ENCODE peak calls at places on chromosomes 11 and 22, in ten cellular contexts. P is CD4-positive, alpha-beta memory T cell; H is heart right ventricle; W is endodermal cell; L is HAP-1; V is right atrium auricular region; N is breast epithelium; J is small intestine; Q is psoas muscle; G is GM23248. T is an unnamed sample. For H3K4me1 and H3K36me3, the result is how much of the 10 kb centered on the place peaks cover.

GRCh38 chr11:10674440-10674855 is 19.1 kb downstream of the IRAG1 start:
- DNase-seq in P (no peak), H (no peak), W (no peak), L (no peak), V (peak), N (no peak), J (no peak), Q (peak), G (peak), T (no peak)

GRCh38 chr11:27612932-27613669 is 87.2 kb downstream of the BDNF start:
- DNase-seq in P (no peak), H (no peak), W (no peak), L (no peak), V (no peak), N (no peak), J (no peak), Q (no peak), G (peak), T (no peak)

GRCh38 chr11:31656051-31656450 is 146.5 kb downstream of the ELP4 start:
- DNase-seq in P (no peak), H (no peak), W (no peak), L (no peak), V (no peak), N (no peak), J (no peak), Q (no peak), G (peak), T (no peak)

GRCh38 chr11:9745411-9746211 is 81.7 kb downstream of the SWAP70 start:
- DNase-seq in P (no peak), H (no peak), W (no peak), L (no peak), V (no peak), N (no peak), J (no peak), Q (no peak), G (no peak), T (no peak)

GRCh38 chr11:14308114-14308896 is 50.7 kb downstream of the RRAS2 start:
- DNase-seq in P (peak), H (no peak), W (no peak), L (no peak), V (no peak), N (no peak), J (peak), Q (no peak), G (peak), T (no peak)

GRCh38 chr22:19490628-19491230 is 11.0 kb downstream of the CDC45 start:
- DNase-seq in P (no peak), H (no peak), W (no peak), L (no peak), V (no peak), N (no peak), J (no peak), Q (no peak), G (no peak), T (no peak)

GRCh38 chr11:58503361-58503856 is 4.5 kb downstream of the OR5B21 start:
- DNase-seq in P (no peak), H (no peak), W (no peak), L (no peak), V (no peak), N (no peak), J (no peak), Q (no peak), G (no peak), T (no peak)

GRCh38 chr11:444397-445144 is 2.8 kb upstream of the ANO9 start:
- DNase-seq in P (no peak), H (no peak), W (no peak), L (no peak), V (no peak), N (no peak), J (peak), Q (peak), G (peak), T (peak)

GRCh38 chr11:118715837-118716260 is 36.4 kb upstream of the TREH start:
- DNase-seq in P (no peak), H (no peak), W (peak), L (peak), V (no peak), N (no peak), J (peak), Q (no peak), G (peak), T (no peak)

GRCh38 chr11:86724137-86724536 is 51.7 kb upstream of the ME3 start:
- DNase-seq in P (no peak), H (no peak), W (no peak), L (no peak), V (no peak), N (no peak), J (no peak), Q (no peak), G (no peak), T (no peak)

GRCh38 chr11:34427171-34427805 is 11.4 kb upstream of the CAT start:
- DNase-seq in P (no peak), H (no peak), W (no peak), L (no peak), V (no peak), N (no peak), J (no peak), Q (no peak), G (peak), T (peak)

GRCh38 chr22:37431811-37432707 is 4.8 kb upstream of the ELFN2 start:
- DNase-seq in P (no peak), H (no peak), W (peak), L (peak), V (no peak), N (no peak), J (no peak), Q (no peak), G (peak), T (no peak)

GRCh38 chr11:88701816-88702215 is 364.0 kb downstream of the GRM5 start:
- DNase-seq in P (no peak), H (no peak), W (no peak), L (no peak), V (no peak), N (no peak), J (no peak), Q (no peak), G (no peak), T (no peak)

GRCh38 chr11:61627831-61628753 is 47.2 kb upstream of the SYT7 start:
- DNase-seq in P (no peak), H (peak), W (peak), L (peak), V (peak), N (peak), J (peak), Q (peak), G (peak), T (peak)

GRCh38 chr11:30789270-30789669 is 203.1 kb upstream of the MPPED2 start:
- DNase-seq in P (no peak), H (no peak), W (no peak), L (no peak), V (no peak), N (no peak), J (no peak), Q (no peak), G (peak), T (no peak)

GRCh38 chr11:9708544-9708943 is 44.7 kb downstream of the SWAP70 start:
- DNase-seq in P (no peak), H (no peak), W (no peak), L (no peak), V (no peak), N (no peak), J (no peak), Q (no peak), G (peak), T (no peak)

GRCh38 chr22:21940521-21940920 is 12.1 kb downstream of the PPM1F start:
- DNase-seq in P (no peak), H (no peak), W (no peak), L (no peak), V (no peak), N (no peak), J (no peak), Q (no peak), G (no peak), T (no peak)

GRCh38 chr22:21587803-21588611 is 20.5 kb downstream of the UBE2L3 start:
- DNase-seq in P (no peak), H (no peak), W (no peak), L (no peak), V (no peak), N (no peak), J (no peak), Q (no peak), G (no peak), T (no peak)

GRCh38 chr11:126153999-126154398 is 57.5 kb downstream of the RPUSD4 start:
- DNase-seq in P (no peak), H (no peak), W (no peak), L (no peak), V (no peak), N (no peak), J (peak), Q (no peak), G (peak), T (no peak)

GRCh38 chr11:66951927-66952337 is 6.3 kb downstream of the PC start:
- DNase-seq in P (no peak), H (no peak), W (no peak), L (no peak), V (no peak), N (no peak), J (no peak), Q (no peak), G (no peak), T (no peak)

GRCh38 chr11:9895016-9895415 is 231.1 kb downstream of the SWAP70 start:
- DNase-seq in P (no peak), H (no peak), W (no peak), L (no peak), V (no peak), N (no peak), J (no peak), Q (no peak), G (peak), T (no peak)

GRCh38 chr11:65355013-65355775 is 643 bp downstream of the TIGD3 start:
- DNase-seq in P (peak), H (peak), W (peak), L (peak), V (no peak), N (peak), J (peak), Q (peak), G (no peak), T (peak)

GRCh38 chr11:26527685-26528084 is 44.4 kb downstream of the MUC15 start:
- DNase-seq in P (no peak), H (no peak), W (no peak), L (no peak), V (no peak), N (no peak), J (no peak), Q (no peak), G (no peak), T (no peak)

GRCh38 chr11:1033016-1033798 is 3.3 kb downstream of the MUC6 start:
- DNase-seq in P (no peak), H (no peak), W (no peak), L (no peak), V (no peak), N (no peak), J (no peak), Q (no peak), G (no peak), T (no peak)

GRCh38 chr11:9461068-9461759 is 402 bp downstream of the ZNF143 start:
- DNase-seq in P (peak), H (peak), W (peak), L (peak), V (peak), N (peak), J (peak), Q (peak), G (peak), T (peak)

GRCh38 chr22:30821863-30822215 is 127.2 kb downstream of the OSBP2 start:
- DNase-seq in P (no peak), H (no peak), W (no peak), L (no peak), V (no peak), N (no peak), J (no peak), Q (no peak), G (no peak), T (no peak)

GRCh38 chr22:49660794-49661781 is 166.6 kb downstream of the BRD1 start:
- DNase-seq in P (no peak), H (no peak), W (peak), L (peak), V (no peak), N (peak), J (no peak), Q (no peak), G (no peak), T (no peak)

GRCh38 chr11:26649884-26650283 is 72.0 kb downstream of the SLC5A12 start:
- DNase-seq in P (no peak), H (no peak), W (peak), L (peak), V (no peak), N (no peak), J (peak), Q (no peak), G (peak), T (peak)

GRCh38 chr22:36758792-36759271 is 17.1 kb downstream of the IFT27 start:
- DNase-seq in P (no peak), H (no peak), W (peak), L (peak), V (no peak), N (peak), J (no peak), Q (no peak), G (no peak), T (no peak)

GRCh38 chr11:74701351-74701750 is 29.9 kb downstream of the CHRDL2 start:
- DNase-seq in P (no peak), H (no peak), W (peak), L (peak), V (no peak), N (no peak), J (peak), Q (no peak), G (peak), T (no peak)

GRCh38 chr11:6666302-6667183 is 10.9 kb upstream of the DCHS1 start:
- DNase-seq in P (no peak), H (no peak), W (no peak), L (no peak), V (no peak), N (no peak), J (no peak), Q (no peak), G (no peak), T (no peak)

GRCh38 chr22:27647540-27647939 is 154.0 kb downstream of the MN1 start:
- DNase-seq in P (no peak), H (no peak), W (no peak), L (no peak), V (no peak), N (no peak), J (peak), Q (no peak), G (no peak), T (no peak)

GRCh38 chr11:59556115-59556882 is 45.0 kb downstream of the OR4D9 start:
- DNase-seq in P (peak), H (no peak), W (peak), L (peak), V (peak), N (no peak), J (peak), Q (peak), G (peak), T (peak)

GRCh38 chr11:115390441-115390840 is 113.8 kb downstream of the CADM1 start:
- DNase-seq in P (no peak), H (no peak), W (no peak), L (no peak), V (no peak), N (no peak), J (peak), Q (no peak), G (no peak), T (no peak)

GRCh38 chr11:70068950-70069349 is 9.2 kb upstream of the ANO1 start:
- DNase-seq in P (no peak), H (no peak), W (no peak), L (no peak), V (peak), N (no peak), J (no peak), Q (no peak), G (no peak), T (no peak)

GRCh38 chr22:30314918-30315317 is 11.8 kb downstream of the TBC1D10A start:
- DNase-seq in P (peak), H (no peak), W (no peak), L (no peak), V (no peak), N (no peak), J (no peak), Q (no peak), G (no peak), T (no peak)

GRCh38 chr11:43922295-43922648 is 20.2 kb upstream of the C11orf96 start:
- DNase-seq in P (no peak), H (no peak), W (no peak), L (no peak), V (no peak), N (no peak), J (no peak), Q (no peak), G (no peak), T (no peak)

GRCh38 chr22:48559647-48560388 is 1267.9 kb downstream of the BRD1 start:
- DNase-seq in P (no peak), H (no peak), W (no peak), L (no peak), V (no peak), N (no peak), J (no peak), Q (peak), G (no peak), T (no peak)

GRCh38 chr22:49718396-49718795 is 109.3 kb downstream of the BRD1 start:
- DNase-seq in P (no peak), H (no peak), W (peak), L (no peak), V (no peak), N (peak), J (no peak), Q (no peak), G (no peak), T (no peak)

GRCh38 chr22:30247561-30247960 is 1.0 kb upstream of the LIF start:
- DNase-seq in P (no peak), H (no peak), W (no peak), L (no peak), V (no peak), N (no peak), J (no peak), Q (no peak), G (no peak), T (no peak)

GRCh38 chr22:23225337-23225723 is 45.0 kb downstream of the BCR start:
- DNase-seq in P (no peak), H (no peak), W (no peak), L (no peak), V (no peak), N (no peak), J (no peak), Q (no peak), G (no peak), T (no peak)

GRCh38 chr22:23225724-23226496 is 45.6 kb downstream of the BCR start:
- DNase-seq in P (peak), H (peak), W (no peak), L (no peak), V (no peak), N (no peak), J (peak), Q (no peak), G (peak), T (peak)

GRCh38 chr22:23226497-23226850 is 46.2 kb downstream of the BCR start:
- DNase-seq in P (no peak), H (no peak), W (no peak), L (no peak), V (no peak), N (no peak), J (no peak), Q (no peak), G (peak), T (no peak)

GRCh38 chr22:23228503-23228902 is 48.2 kb downstream of the BCR start:
- DNase-seq in P (no peak), H (no peak), W (no peak), L (no peak), V (no peak), N (no peak), J (no peak), Q (no peak), G (no peak), T (no peak)

GRCh38 chr22:23227380-23227779 is 47.1 kb downstream of the BCR start:
- DNase-seq in P (no peak), H (no peak), W (no peak), L (no peak), V (no peak), N (no peak), J (no peak), Q (no peak), G (peak), T (no peak)
- H3K4me1 ChIP-seq in P (half or more), H (half or more), W (under half), L (under half), V (under half), N (under half), J (under half), Q (under half), G (under half), T (under half)

GRCh38 chr11:109423114-109423859 is 1.3 kb downstream of the C11orf87 start:
- DNase-seq in P (no peak), H (peak), W (peak), L (no peak), V (no peak), N (no peak), J (no peak), Q (peak), G (peak), T (no peak)
- H3K4me3 ChIP-seq in P (no peak), H (no peak), W (peak), L (no peak), V (peak), N (peak), J (no peak), Q (peak), G (peak), T (no peak)

GRCh38 chr11:133903056-133903455 is 53.7 kb downstream of the IGSF9B start:
- DNase-seq in P (no peak), H (no peak), W (no peak), L (no peak), V (no peak), N (peak), J (no peak), Q (no peak), G (no peak), T (no peak)

GRCh38 chr11:133904818-133905515 is 51.8 kb downstream of the IGSF9B start:
- DNase-seq in P (no peak), H (no peak), W (no peak), L (no peak), V (no peak), N (peak), J (no peak), Q (no peak), G (no peak), T (no peak)

GRCh38 chr11:133905677-133906156 is 51.1 kb downstream of the IGSF9B start:
- DNase-seq in P (no peak), H (no peak), W (no peak), L (no peak), V (no peak), N (peak), J (no peak), Q (no peak), G (no peak), T (no peak)

GRCh38 chr11:133902506-133902905 is 54.3 kb downstream of the IGSF9B start:
- DNase-seq in P (no peak), H (no peak), W (no peak), L (no peak), V (no peak), N (peak), J (no peak), Q (no peak), G (no peak), T (no peak)

DNA sequence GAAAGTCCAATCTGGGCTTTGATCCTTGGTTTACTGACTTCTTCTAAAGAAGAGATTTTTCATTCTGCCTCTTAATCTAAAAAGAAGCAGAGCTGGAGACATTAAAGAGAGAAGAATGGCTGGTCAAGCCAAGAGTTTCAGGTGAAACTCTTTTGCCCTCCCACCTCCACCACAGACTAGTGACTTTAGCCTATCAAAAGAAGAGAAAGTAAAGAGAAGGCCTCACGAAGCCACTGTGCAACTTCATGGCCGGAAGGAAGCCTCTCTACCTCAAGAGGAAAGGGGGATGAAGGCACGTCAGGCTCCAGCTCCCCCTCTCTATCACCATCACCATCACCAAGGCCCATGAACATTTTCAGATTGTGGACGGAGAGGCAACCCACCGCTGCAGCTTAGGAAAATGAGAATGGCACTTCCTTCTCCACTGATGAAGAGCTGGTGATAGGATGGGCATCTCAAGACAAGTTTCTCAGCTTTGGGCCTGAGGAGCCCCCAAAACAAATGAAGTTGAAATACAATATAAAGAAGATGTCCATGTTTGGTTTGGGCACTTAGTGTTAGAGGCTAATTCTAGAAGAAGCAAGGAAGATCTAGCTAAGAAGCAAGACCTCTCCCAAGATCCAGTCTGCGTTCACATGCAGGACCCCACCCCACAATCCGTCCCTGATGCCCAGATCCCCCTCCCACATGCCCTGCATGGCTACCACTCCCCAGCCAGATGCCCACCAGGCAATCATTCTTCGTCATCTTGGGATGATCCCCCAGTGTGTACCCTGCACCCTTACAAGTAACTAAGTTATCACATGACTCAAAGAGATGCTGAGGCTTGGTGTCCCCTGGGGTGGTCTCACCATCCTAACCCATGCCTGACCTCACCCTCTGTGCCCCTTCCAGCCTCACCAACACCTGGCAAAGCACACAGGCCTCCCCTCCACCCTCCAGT is 52.6 kb downstream of the IGSF9B start:
- DNase-seq in P (no peak), H (no peak), W (no peak), L (no peak), V (no peak), N (peak), J (no peak), Q (no peak), G (no peak), T (no peak)
- H3K36me3 ChIP-seq in P (under half), H (under half), W (under half), L (under half), V (under half), N (under half), J (under half), Q (under half), G (under half), T (under half)

GRCh38 chr11:47186937-47187681 is 875 bp upstream of the PACSIN3 start:
- DNase-seq in P (peak), H (peak), W (peak), L (peak), V (no peak), N (no peak), J (peak), Q (peak), G (peak), T (no peak)
- H3K4me1 ChIP-seq in P (under half), H (under half), W (under half), L (under half), V (under half), N (under half), J (under half), Q (under half), G (under half), T (under half)

T was measured in lung.